ENCODE peak calls at places on chromosomes 2 and 18, in eight cellular contexts. One of them, this sample, is unnamed.

GRCh38 chr18:79374408-79375171 is 21.1 kb upstream of the NFATC1 start:
- DNase-seq in occipital lobe: no peak
- DNase-seq in M059J: no peak
- DNase-seq in heart right ventricle: no peak
- DNase-seq in right cardiac atrium: no peak
- DNase-seq in Daoy: no peak
- DNase-seq in activated gamma-delta T cell treated with Interleukin-2 at 50 U/mL for 16 hours: no peak
- DNase-seq in right lobe of liver: no peak
- DNase-seq in this sample: no peak

GRCh38 chr18:32317651-32318050 is 127.8 kb downstream of the MEP1B start:
- DNase-seq in occipital lobe: no peak
- DNase-seq in M059J: no peak
- DNase-seq in heart right ventricle: no peak
- DNase-seq in right cardiac atrium: no peak
- DNase-seq in Daoy: no peak
- DNase-seq in activated gamma-delta T cell treated with Interleukin-2 at 50 U/mL for 16 hours: no peak
- DNase-seq in right lobe of liver: no peak
- DNase-seq in this sample: no peak

GRCh38 chr2:66995636-66996035 is 401.5 kb upstream of the ETAA1 start:
- DNase-seq in occipital lobe: no peak
- DNase-seq in M059J: no peak
- DNase-seq in heart right ventricle: no peak
- DNase-seq in right cardiac atrium: no peak
- DNase-seq in Daoy: no peak
- DNase-seq in activated gamma-delta T cell treated with Interleukin-2 at 50 U/mL for 16 hours: no peak
- DNase-seq in right lobe of liver: no peak
- DNase-seq in this sample: no peak

GRCh38 chr18:74420926-74421325 is 36.2 kb downstream of the DIPK1C start:
- DNase-seq in occipital lobe: no peak
- DNase-seq in M059J: no peak
- DNase-seq in heart right ventricle: no peak
- DNase-seq in right cardiac atrium: no peak
- DNase-seq in Daoy: no peak
- DNase-seq in activated gamma-delta T cell treated with Interleukin-2 at 50 U/mL for 16 hours: no peak
- DNase-seq in right lobe of liver: no peak
- DNase-seq in this sample: no peak

GRCh38 chr18:34219651-34220050 is 5.1 kb downstream of the NOL4 start:
- DNase-seq in occipital lobe: peak; percentile 30
- DNase-seq in M059J: no peak
- DNase-seq in heart right ventricle: no peak
- DNase-seq in right cardiac atrium: no peak
- DNase-seq in Daoy: peak; percentile 2
- DNase-seq in activated gamma-delta T cell treated with Interleukin-2 at 50 U/mL for 16 hours: no peak
- DNase-seq in right lobe of liver: no peak
- DNase-seq in this sample: no peak

GRCh38 chr2:205679410-205680009 is 2.8 kb upstream of the NRP2 start:
- DNase-seq in occipital lobe: no peak
- DNase-seq in M059J: peak; percentile 40
- DNase-seq in heart right ventricle: no peak
- DNase-seq in right cardiac atrium: no peak
- DNase-seq in Daoy: no peak
- DNase-seq in activated gamma-delta T cell treated with Interleukin-2 at 50 U/mL for 16 hours: no peak
- DNase-seq in right lobe of liver: no peak
- DNase-seq in this sample: no peak

GRCh38 chr2:136444323-136444722 is 321.0 kb upstream of the THSD7B start:
- DNase-seq in occipital lobe: no peak
- DNase-seq in M059J: peak; percentile 26
- DNase-seq in heart right ventricle: no peak
- DNase-seq in right cardiac atrium: no peak
- DNase-seq in Daoy: peak; percentile 9
- DNase-seq in activated gamma-delta T cell treated with Interleukin-2 at 50 U/mL for 16 hours: no peak
- DNase-seq in right lobe of liver: no peak
- DNase-seq in this sample: no peak

GRCh38 chr2:190910341-190911136 is 29.9 kb downstream of the GLS start:
- DNase-seq in occipital lobe: no peak
- DNase-seq in M059J: peak; percentile 55
- DNase-seq in heart right ventricle: no peak
- DNase-seq in right cardiac atrium: no peak
- DNase-seq in Daoy: no peak
- DNase-seq in activated gamma-delta T cell treated with Interleukin-2 at 50 U/mL for 16 hours: no peak
- DNase-seq in right lobe of liver: no peak
- DNase-seq in this sample: no peak

GRCh38 chr2:226798422-226799210 is 1.0 kb downstream of the IRS1 start:
- DNase-seq in occipital lobe: peak; percentile 49
- DNase-seq in M059J: peak; percentile 37
- DNase-seq in heart right ventricle: peak; percentile 23
- DNase-seq in right cardiac atrium: peak; percentile 74
- DNase-seq in Daoy: peak; percentile 72
- DNase-seq in activated gamma-delta T cell treated with Interleukin-2 at 50 U/mL for 16 hours: peak; percentile 45
- DNase-seq in right lobe of liver: peak; percentile 58
- DNase-seq in this sample: peak; percentile 83

GRCh38 chr2:96809951-96810782 is 5.9 kb upstream of the CNNM3 start:
- DNase-seq in occipital lobe: no peak
- DNase-seq in M059J: no peak
- DNase-seq in heart right ventricle: no peak
- DNase-seq in right cardiac atrium: no peak
- DNase-seq in Daoy: no peak
- DNase-seq in activated gamma-delta T cell treated with Interleukin-2 at 50 U/mL for 16 hours: no peak
- DNase-seq in right lobe of liver: no peak
- DNase-seq in this sample: no peak

GRCh38 chr18:48228301-48228715 is 180.9 kb downstream of the ZBTB7C start:
- DNase-seq in occipital lobe: no peak
- DNase-seq in M059J: no peak
- DNase-seq in heart right ventricle: peak; percentile 34
- DNase-seq in right cardiac atrium: peak; percentile 91
- DNase-seq in Daoy: no peak
- DNase-seq in activated gamma-delta T cell treated with Interleukin-2 at 50 U/mL for 16 hours: no peak
- DNase-seq in right lobe of liver: peak; percentile 72
- DNase-seq in this sample: no peak

GRCh38 chr2:68726608-68727367 is 7.8 kb upstream of the ARHGAP25 start:
- DNase-seq in occipital lobe: no peak
- DNase-seq in M059J: peak; percentile 71
- DNase-seq in heart right ventricle: no peak
- DNase-seq in right cardiac atrium: peak; percentile 47
- DNase-seq in Daoy: peak; percentile 61
- DNase-seq in activated gamma-delta T cell treated with Interleukin-2 at 50 U/mL for 16 hours: peak; percentile 78
- DNase-seq in right lobe of liver: no peak
- DNase-seq in this sample: no peak

GRCh38 chr2:180520206-180520605 is 460.2 kb upstream of the UBE2E3 start:
- DNase-seq in occipital lobe: no peak
- DNase-seq in M059J: peak; percentile 67
- DNase-seq in heart right ventricle: no peak
- DNase-seq in right cardiac atrium: no peak
- DNase-seq in Daoy: peak; percentile 9
- DNase-seq in activated gamma-delta T cell treated with Interleukin-2 at 50 U/mL for 16 hours: no peak
- DNase-seq in right lobe of liver: no peak
- DNase-seq in this sample: no peak

GRCh38 chr18:55546873-55547704 is 40.9 kb downstream of the TCF4 start:
- DNase-seq in occipital lobe: peak; percentile 24
- DNase-seq in M059J: peak; percentile 76
- DNase-seq in heart right ventricle: peak; percentile 26
- DNase-seq in right cardiac atrium: peak; percentile 52
- DNase-seq in Daoy: peak; percentile 48
- DNase-seq in activated gamma-delta T cell treated with Interleukin-2 at 50 U/mL for 16 hours: no peak
- DNase-seq in right lobe of liver: no peak
- DNase-seq in this sample: no peak

GRCh38 chr2:40395169-40396023 is 56.5 kb downstream of the SLC8A1 start:
- DNase-seq in occipital lobe: no peak
- DNase-seq in M059J: peak; percentile 25
- DNase-seq in heart right ventricle: no peak
- DNase-seq in right cardiac atrium: no peak
- DNase-seq in Daoy: no peak
- DNase-seq in activated gamma-delta T cell treated with Interleukin-2 at 50 U/mL for 16 hours: no peak
- DNase-seq in right lobe of liver: no peak
- DNase-seq in this sample: no peak

GRCh38 chr2:100185516-100185915 is 43.1 kb upstream of the AFF3 start:
- DNase-seq in occipital lobe: no peak
- DNase-seq in M059J: no peak
- DNase-seq in heart right ventricle: no peak
- DNase-seq in right cardiac atrium: no peak
- DNase-seq in Daoy: no peak
- DNase-seq in activated gamma-delta T cell treated with Interleukin-2 at 50 U/mL for 16 hours: no peak
- DNase-seq in right lobe of liver: no peak
- DNase-seq in this sample: no peak

GRCh38 chr18:29154196-29154757 is 977.3 kb upstream of the CDH2 start:
- DNase-seq in occipital lobe: no peak
- DNase-seq in M059J: peak; percentile 58
- DNase-seq in heart right ventricle: no peak
- DNase-seq in right cardiac atrium: no peak
- DNase-seq in Daoy: peak; percentile 23
- DNase-seq in activated gamma-delta T cell treated with Interleukin-2 at 50 U/mL for 16 hours: no peak
- DNase-seq in right lobe of liver: no peak
- DNase-seq in this sample: no peak

GRCh38 chr2:20534913-20535801 is 88.3 kb downstream of the RHOB start:
- DNase-seq in occipital lobe: no peak
- DNase-seq in M059J: no peak
- DNase-seq in heart right ventricle: no peak
- DNase-seq in right cardiac atrium: peak; percentile 74
- DNase-seq in Daoy: no peak
- DNase-seq in activated gamma-delta T cell treated with Interleukin-2 at 50 U/mL for 16 hours: no peak
- DNase-seq in right lobe of liver: no peak
- DNase-seq in this sample: no peak

GRCh38 chr2:204240961-204241360 is 304.3 kb upstream of the PARD3B start:
- DNase-seq in occipital lobe: no peak
- DNase-seq in M059J: no peak
- DNase-seq in heart right ventricle: no peak
- DNase-seq in right cardiac atrium: no peak
- DNase-seq in Daoy: no peak
- DNase-seq in activated gamma-delta T cell treated with Interleukin-2 at 50 U/mL for 16 hours: no peak
- DNase-seq in right lobe of liver: no peak
- DNase-seq in this sample: no peak

GRCh38 chr18:79420033-79420745 is 24.5 kb downstream of the NFATC1 start:
- DNase-seq in occipital lobe: no peak
- DNase-seq in M059J: no peak
- DNase-seq in heart right ventricle: no peak
- DNase-seq in right cardiac atrium: peak; percentile 30
- DNase-seq in Daoy: no peak
- DNase-seq in activated gamma-delta T cell treated with Interleukin-2 at 50 U/mL for 16 hours: no peak
- DNase-seq in right lobe of liver: no peak
- DNase-seq in this sample: no peak

GRCh38 chr2:42775812-42776211 is 11.9 kb upstream of the OXER1 start:
- DNase-seq in occipital lobe: no peak
- DNase-seq in M059J: no peak
- DNase-seq in heart right ventricle: no peak
- DNase-seq in right cardiac atrium: no peak
- DNase-seq in Daoy: no peak
- DNase-seq in activated gamma-delta T cell treated with Interleukin-2 at 50 U/mL for 16 hours: no peak
- DNase-seq in right lobe of liver: no peak
- DNase-seq in this sample: no peak